ENCODE peak calls at places on chromosomes 7 and 10, in five cellular contexts. V, N, B, K and C are unnamed samples.

GRCh38 chr7:2613926-2614613 is 17.7 kb upstream of the TTYH3 start:
- DNase-seq in V (peak), N (peak), B (no peak), K (no peak), C (no peak)

GRCh38 chr10:88071814-88072380 is 208.5 kb downstream of the PTEN start:
- DNase-seq in V (no peak), N (no peak), B (no peak), K (no peak), C (no peak)

GRCh38 chr7:26388256-26388655 is 96.6 kb downstream of the SNX10 start:
- DNase-seq in V (no peak), N (no peak), B (no peak), K (no peak), C (no peak)

GRCh38 chr10:91864744-91865143 is 44.5 kb downstream of the FGFBP3 start:
- DNase-seq in V (no peak), N (no peak), B (no peak), K (no peak), C (no peak)

GRCh38 chr7:136251826-136252225 is 274.7 kb upstream of the MTPN start:
- DNase-seq in V (no peak), N (no peak), B (no peak), K (no peak), C (no peak)

GRCh38 chr10:71230656-71231025 is 18.3 kb downstream of the UNC5B start:
- DNase-seq in V (no peak), N (peak), B (no peak), K (no peak), C (no peak)

GRCh38 chr7:42699415-42700178 is 212.3 kb downstream of the C7orf25 start:
- DNase-seq in V (no peak), N (no peak), B (no peak), K (no peak), C (no peak)

GRCh38 chr7:103540986-103541385 is 95.0 kb upstream of the SLC26A5 start:
- DNase-seq in V (no peak), N (peak), B (no peak), K (peak), C (peak)

GRCh38 chr7:4681922-4682620 is at the start of gene FOXK1:
- DNase-seq in V (peak), N (peak), B (peak), K (peak), C (peak)

GRCh38 chr7:20388064-20388463 is 57.4 kb downstream of the ITGB8 start:
- DNase-seq in V (no peak), N (no peak), B (no peak), K (no peak), C (no peak)

GRCh38 chr7:601573-602340 is 82.1 kb upstream of the PDGFA start:
- DNase-seq in V (no peak), N (peak), B (peak), K (peak), C (no peak)

GRCh38 chr7:80216996-80217842 is 82.6 kb downstream of the GNAI1 start:
- DNase-seq in V (no peak), N (no peak), B (no peak), K (no peak), C (peak)

GRCh38 chr10:80530816-80531215 is 6.9 kb upstream of the SH2D4B start:
- DNase-seq in V (no peak), N (no peak), B (no peak), K (no peak), C (no peak)

GRCh38 chr7:52995676-52996075 is 39.8 kb upstream of the POM121L12 start:
- DNase-seq in V (no peak), N (no peak), B (no peak), K (no peak), C (no peak)

GRCh38 chr10:86216886-86217285 is 149.7 kb downstream of the GRID1 start:
- DNase-seq in V (no peak), N (no peak), B (no peak), K (no peak), C (no peak)

GRCh38 chr7:132575987-132576722 is at the start of gene PLXNA4:
- DNase-seq in V (peak), N (peak), B (no peak), K (peak), C (peak)

GRCh38 chr7:72268090-72268489 is 144.0 kb downstream of the CALN1 start:
- DNase-seq in V (no peak), N (no peak), B (no peak), K (no peak), C (no peak)

GRCh38 chr10:74174533-74174932 is 23.5 kb downstream of the ADK start:
- DNase-seq in V (no peak), N (no peak), B (no peak), K (no peak), C (no peak)

GRCh38 chr10:127278001-127278400 is 81.6 kb upstream of the INSYN2A start:
- DNase-seq in V (no peak), N (peak), B (no peak), K (peak), C (no peak)

GRCh38 chr7:70590126-70590854 is 541.7 kb upstream of the GALNT17 start:
- DNase-seq in V (no peak), N (no peak), B (no peak), K (no peak), C (no peak)